ENCODE peak calls at places on chromosome 2, in six cellular contexts. X is ELR; O is stimulated activated naive CD8-positive, alpha-beta T cell treated with anti-CD3 and anti-CD28 coated beads, Interleukin-15, amount 100 ng/mL, for 72 hours; B is upper lobe of right lung; K is iPS DF 6.9; J is mucosa of gallbladder. H is an unnamed sample.
A peak's percentile ranks its signal among the peaks of the same experiment; 100 is the strongest.

GRCh38 chr2:240816584-240817495 is 3.2 kb downstream of the KIF1A start:
- DNase-seq in X (no peak), O (no peak), B (peak; percentile 59), K (no peak), J (no peak), H (no peak)

GRCh38 chr2:235506997-235507615 is 13.3 kb downstream of the AGAP1 start:
- DNase-seq in X (no peak), O (no peak), B (no peak), K (no peak), J (no peak), H (no peak)

GRCh38 chr2:148721520-148721931 is 77.0 kb downstream of the EPC2 start:
- DNase-seq in X (no peak), O (no peak), B (no peak), K (no peak), J (no peak), H (no peak)

GRCh38 chr2:181309576-181309975 is 147.6 kb upstream of the ITGA4 start:
- DNase-seq in X (no peak), O (no peak), B (no peak), K (no peak), J (no peak), H (no peak)

GRCh38 chr2:99982744-99983143 is 159.6 kb downstream of the AFF3 start:
- DNase-seq in X (no peak), O (no peak), B (no peak), K (no peak), J (no peak), H (no peak)

GRCh38 chr2:207543272-207543671 is 13.5 kb downstream of the CREB1 start:
- DNase-seq in X (no peak), O (no peak), B (no peak), K (no peak), J (no peak), H (no peak)

GRCh38 chr2:201622306-201622705 is 21.0 kb downstream of the TMEM237 start:
- DNase-seq in X (no peak), O (no peak), B (no peak), K (no peak), J (no peak), H (no peak)

GRCh38 chr2:21043744-21044532 is at the start of gene APOB:
- DNase-seq in X (no peak), O (no peak), B (peak; percentile 65), K (peak; percentile 33), J (no peak), H (no peak)

GRCh38 chr2:42959148-42959992 is 167.0 kb upstream of the HAAO start:
- DNase-seq in X (no peak), O (no peak), B (no peak), K (no peak), J (no peak), H (no peak)

GRCh38 chr2:169365093-169365483 is 2.8 kb upstream of the LRP2 start:
- DNase-seq in X (no peak), O (no peak), B (no peak), K (no peak), J (no peak), H (no peak)

GRCh38 chr2:102478686-102479470 is 5.9 kb downstream of the SLC9A4 start:
- DNase-seq in X (no peak), O (no peak), B (no peak), K (no peak), J (no peak), H (peak; percentile 68)

GRCh38 chr2:66702251-66702745 is 267.4 kb downstream of the MEIS1 start:
- DNase-seq in X (no peak), O (no peak), B (no peak), K (no peak), J (no peak), H (no peak)

GRCh38 chr2:64957114-64957903 is 31.9 kb upstream of the SLC1A4 start:
- DNase-seq in X (no peak), O (no peak), B (no peak), K (no peak), J (no peak), H (no peak)

GRCh38 chr2:10395893-10396292 is 52.2 kb downstream of the ODC1 start:
- DNase-seq in X (no peak), O (no peak), B (peak; percentile 89), K (no peak), J (no peak), H (no peak)

GRCh38 chr2:46679761-46680160 is 200.4 kb downstream of the TMEM247 start:
- DNase-seq in X (peak; percentile 53), O (no peak), B (no peak), K (no peak), J (no peak), H (no peak)

GRCh38 chr2:64021578-64021977 is 2.4 kb upstream of the VPS54 start:
- DNase-seq in X (no peak), O (no peak), B (no peak), K (no peak), J (no peak), H (no peak)

GRCh38 chr2:54945401-54946219 is 104.6 kb downstream of the RTN4 start:
- DNase-seq in X (peak; percentile 69), O (no peak), B (no peak), K (no peak), J (peak; percentile 41), H (no peak)

GRCh38 chr2:20467789-20468548 is 21.1 kb downstream of the RHOB start:
- DNase-seq in X (no peak), O (no peak), B (peak; percentile 25), K (no peak), J (no peak), H (no peak)

GRCh38 chr2:242036653-242036950 is 167.1 kb downstream of the RTP5 start:
- DNase-seq in X (no peak), O (no peak), B (no peak), K (no peak), J (no peak), H (no peak)

H was measured in esophagus muscularis mucosa.